ENCODE peak calls at places on chromosomes 11 and 22, in five cellular contexts. J, X, M, C and V are unnamed samples.

GRCh38 chr11:76690736-76691135 is 20.2 kb upstream of the LRRC32 start:
- DNase-seq in J (no peak), X (no peak), M (peak), C (no peak), V (no peak)

GRCh38 chr11:5910521-5910920 is 17.5 kb downstream of the OR52E5 start:
- DNase-seq in J (no peak), X (no peak), M (no peak), C (no peak), V (no peak)

GRCh38 chr11:46916669-46917108 is 1.7 kb downstream of the LRP4 start:
- DNase-seq in J (peak), X (no peak), M (peak), C (peak), V (peak)

GRCh38 chr11:67463680-67464410 is 5.2 kb downstream of the TMEM134 start:
- DNase-seq in J (no peak), X (no peak), M (peak), C (peak), V (no peak)

GRCh38 chr22:19932367-19933206 is 9.0 kb upstream of the COMT start:
- DNase-seq in J (no peak), X (no peak), M (no peak), C (no peak), V (no peak)

GRCh38 chr22:45710469-45710868 is 38.8 kb downstream of the ATXN10 start:
- DNase-seq in J (no peak), X (no peak), M (no peak), C (no peak), V (no peak)

GRCh38 chr11:33172996-33173395 is 11.7 kb upstream of the CSTF3 start:
- DNase-seq in J (peak), X (no peak), M (peak), C (no peak), V (no peak)

GRCh38 chr11:74701351-74701750 is 29.9 kb downstream of the CHRDL2 start:
- DNase-seq in J (peak), X (peak), M (peak), C (peak), V (peak)

GRCh38 chr22:44497218-44497903 is 672 bp downstream of the RTL6 start:
- DNase-seq in J (peak), X (no peak), M (peak), C (no peak), V (peak)

GRCh38 chr11:65558785-65559509 is 788 bp upstream of the LTBP3 start:
- DNase-seq in J (no peak), X (no peak), M (peak), C (peak), V (peak)

GRCh38 chr11:67700141-67700540 is 25.7 kb upstream of the ALDH3B2 start:
- DNase-seq in J (peak), X (no peak), M (no peak), C (no peak), V (no peak)

GRCh38 chr11:1199689-1200610 is 22.9 kb upstream of the MUC5B start:
- DNase-seq in J (no peak), X (no peak), M (no peak), C (no peak), V (no peak)

GRCh38 chr11:35463211-35463810 is 44.0 kb upstream of the SLC1A2 start:
- DNase-seq in J (no peak), X (no peak), M (no peak), C (no peak), V (no peak)

GRCh38 chr11:14232652-14233051 is 126.3 kb downstream of the RRAS2 start:
- DNase-seq in J (peak), X (no peak), M (no peak), C (peak), V (no peak)

GRCh38 chr11:105582497-105582896 is 27.4 kb upstream of the GRIA4 start:
- DNase-seq in J (no peak), X (no peak), M (peak), C (no peak), V (no peak)

GRCh38 chr11:20360650-20361049 is 2.9 kb upstream of the HTATIP2 start:
- DNase-seq in J (no peak), X (peak), M (peak), C (no peak), V (no peak)

GRCh38 chr22:32576553-32577255 is 102.1 kb downstream of the FBXO7 start:
- DNase-seq in J (peak), X (no peak), M (no peak), C (peak), V (no peak)

GRCh38 chr22:46613606-46613997 is 6.6 kb upstream of the GRAMD4 start:
- DNase-seq in J (no peak), X (peak), M (no peak), C (no peak), V (no peak)

DNA sequence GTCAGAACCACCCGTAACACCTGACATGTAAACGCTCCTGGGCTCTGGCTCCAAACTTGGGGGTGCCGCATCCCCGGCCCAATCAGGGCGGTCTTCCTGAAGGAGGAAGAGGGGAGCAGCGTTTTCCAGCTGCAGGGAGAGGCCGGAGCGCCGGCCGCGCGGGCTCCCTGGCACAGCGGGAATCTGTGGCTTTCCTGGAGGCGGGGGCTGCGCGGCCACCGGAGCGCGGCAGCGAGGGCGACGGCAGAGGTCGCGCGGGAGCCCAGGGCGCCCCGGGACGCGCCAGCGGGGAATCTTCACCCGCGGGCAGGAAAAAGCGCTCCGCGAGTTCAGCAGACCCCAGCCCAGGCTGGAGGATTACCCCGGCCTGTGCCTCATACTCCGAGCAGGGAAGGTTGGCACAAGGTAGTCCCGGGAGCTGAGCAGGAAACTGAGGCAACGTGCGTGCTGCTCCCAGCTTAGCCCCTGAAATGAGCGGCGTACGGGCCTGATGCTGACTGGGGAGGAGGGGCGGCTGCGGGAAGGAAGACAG is 600 bp upstream of the ESAM start:
- DNase-seq in J (peak), X (peak), M (peak), C (peak), V (no peak)
- TF ChIP-seq EZH2 in J (peak), X (no peak), M (peak), C (no peak), V (no peak)

GRCh38 chr11:31824791-31825452 is 13.8 kb upstream of the PAX6 start:
- DNase-seq in J (peak), X (no peak), M (no peak), C (no peak), V (no peak)

GRCh38 chr11:31828217-31828616 is 17.1 kb upstream of the PAX6 start:
- DNase-seq in J (no peak), X (no peak), M (no peak), C (no peak), V (no peak)

GRCh38 chr11:31827458-31828206 is 16.5 kb upstream of the PAX6 start:
- DNase-seq in J (peak), X (no peak), M (no peak), C (no peak), V (no peak)

GRCh38 chr11:31825453-31826391 is 14.6 kb upstream of the PAX6 start:
- DNase-seq in J (peak), X (no peak), M (no peak), C (no peak), V (peak)

GRCh38 chr11:31826530-31827438 is 15.7 kb upstream of the PAX6 start:
- DNase-seq in J (peak), X (no peak), M (no peak), C (no peak), V (no peak)
- TF ChIP-seq EZH2 in J (peak), X (no peak), M (peak), C (no peak), V (peak)

DNA sequence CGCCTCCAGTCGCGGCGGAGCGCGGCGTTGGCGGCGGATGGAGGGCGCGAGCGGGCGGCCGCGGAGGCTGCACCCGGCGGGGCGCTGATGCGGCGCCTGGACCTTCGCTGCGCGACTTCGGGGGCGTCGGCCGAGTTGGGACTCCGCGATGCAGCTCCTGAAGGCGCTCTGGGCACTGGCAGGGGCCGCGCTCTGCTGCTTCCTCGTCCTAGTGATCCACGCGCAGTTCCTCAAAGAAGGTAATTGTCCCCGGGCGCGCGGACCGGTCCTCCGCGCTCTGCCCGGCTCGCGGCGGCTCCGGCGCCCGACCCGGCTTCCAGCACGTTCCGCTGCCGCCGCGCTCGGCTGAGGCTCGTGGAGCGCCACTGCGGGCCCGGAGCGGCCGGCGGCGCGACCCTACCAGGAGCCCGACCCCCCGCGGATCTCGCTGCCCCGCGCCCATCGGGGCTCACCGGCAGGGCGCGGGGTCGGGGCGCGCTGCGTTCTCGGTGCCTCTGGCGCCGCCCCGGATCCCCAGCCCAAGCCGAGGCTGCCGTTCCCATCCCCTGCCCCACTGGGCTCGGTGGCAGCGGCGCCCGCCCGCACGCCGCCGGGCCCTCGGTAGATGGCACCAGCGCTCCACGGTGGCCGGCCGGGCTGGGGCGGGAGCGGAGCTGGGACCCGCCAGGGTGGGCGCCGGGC is 1251.2 kb downstream of the BRD1 start:
- DNase-seq in J (peak), X (no peak), M (peak), C (no peak), V (peak)
- TF ChIP-seq EZH2 in J (peak), X (no peak), M (no peak), C (no peak), V (no peak)

DNA sequence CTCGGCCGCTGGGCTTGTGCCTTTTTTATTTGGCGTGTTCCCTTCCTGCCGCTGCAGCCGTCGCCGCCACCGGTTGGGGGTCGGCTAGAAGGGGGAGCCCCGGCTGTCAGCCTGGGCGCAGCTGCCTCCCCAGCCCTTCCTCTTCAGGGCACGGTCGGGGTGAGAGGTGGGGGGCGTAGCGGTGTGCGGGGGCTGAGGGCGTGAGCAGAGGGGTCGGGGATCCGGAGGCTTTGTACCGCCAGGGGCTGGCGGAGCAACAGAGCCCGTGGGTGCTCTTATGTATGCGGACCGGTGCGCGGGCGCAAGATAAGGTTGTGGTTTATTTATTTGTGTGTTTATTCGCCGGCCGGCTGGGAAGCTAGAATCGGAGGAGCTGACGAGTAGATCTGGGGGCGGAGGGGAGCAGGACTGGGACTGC is 482 bp downstream of the ZBTB16 start:
- DNase-seq in J (peak), X (no peak), M (peak), C (peak), V (peak)
- TF ChIP-seq EZH2 in J (no peak), X (no peak), M (peak), C (no peak), V (no peak)

GRCh38 chr11:3164540-3165151 is 464 bp downstream of the OSBPL5 start:
- DNase-seq in J (peak), X (no peak), M (no peak), C (peak), V (peak)
- TF ChIP-seq EZH2 in J (no peak), X (no peak), M (no peak), C (no peak), V (no peak)

DNA sequence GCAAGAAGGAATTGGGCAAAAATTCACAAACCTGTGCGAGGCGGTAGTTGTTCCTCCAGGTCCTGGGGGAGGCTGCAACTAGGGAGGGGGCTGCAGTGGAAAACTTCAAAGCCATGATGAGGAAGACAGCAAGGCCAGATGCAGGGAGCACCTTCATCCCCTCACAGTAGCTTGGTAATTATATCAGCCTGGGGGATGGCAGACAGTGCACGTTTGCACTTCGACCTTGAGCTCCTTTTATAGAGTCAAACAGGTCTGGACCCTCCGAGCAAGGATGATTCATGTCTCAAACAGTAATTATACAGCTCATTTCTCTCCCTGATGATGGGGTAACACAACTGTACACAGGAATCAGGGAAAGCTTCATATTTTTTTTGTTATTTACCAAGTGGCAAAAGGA is at the start of gene MMP20:
- DNase-seq in J (no peak), X (no peak), M (no peak), C (no peak), V (no peak)
- TF ChIP-seq EZH2 in J (no peak), X (no peak), M (no peak), C (no peak), V (no peak)

GRCh38 chr11:71252434-71252781 is at the start of gene SHANK2:
- DNase-seq in J (peak), X (no peak), M (no peak), C (no peak), V (no peak)

GRCh38 chr11:71252782-71253730 is 679 bp upstream of the SHANK2 start:
- DNase-seq in J (peak), X (no peak), M (peak), C (no peak), V (no peak)

GRCh38 chr11:71251159-71251721 is 1.1 kb downstream of the SHANK2 start:
- DNase-seq in J (peak), X (no peak), M (peak), C (no peak), V (no peak)

GRCh38 chr11:71250512-71251158 is 1.7 kb downstream of the SHANK2 start:
- DNase-seq in J (peak), X (no peak), M (no peak), C (no peak), V (no peak)

GRCh38 chr11:71251761-71252433 is 480 bp downstream of the SHANK2 start:
- DNase-seq in J (peak), X (no peak), M (peak), C (peak), V (peak)
- TF ChIP-seq EZH2 in J (no peak), X (peak), M (no peak), C (no peak), V (peak)